ENCODE peak calls at places on chromosomes 12 and 14, in nine cellular contexts. H is HCT116, A is IMR-90, G is fibroblast of lung, E is PC-3, D is spleen, S is A673, T is AG10803, Z is fibroblast of pulmonary artery. O is an unnamed sample.

GRCh38 chr14:104876251-104876699 is 11.2 kb downstream of the CEP170B start:
- DNase-seq in A (peak; percentile 16), Z (peak; percentile 44), D (peak; percentile 65), G (peak; percentile 42), T (no peak), S (no peak), E (peak; percentile 60), H (peak; percentile 44), O (no peak)

GRCh38 chr12:115979351-115979750 is 298.1 kb downstream of the MED13L start:
- DNase-seq in H (no peak), G (no peak), Z (no peak), D (no peak), S (no peak), A (no peak), T (peak; percentile 43), E (no peak), O (no peak)

GRCh38 chr14:99534333-99534732 is 53.1 kb downstream of the CCNK start:
- DNase-seq in S (no peak), A (no peak), Z (no peak), H (no peak), G (no peak), E (no peak), T (no peak), D (no peak), O (no peak)

GRCh38 chr12:44063671-44064070 is 227.8 kb downstream of the TMEM117 start:
- DNase-seq in E (no peak), H (no peak), A (no peak), Z (no peak), S (no peak), T (no peak), G (no peak), D (no peak), O (no peak)

GRCh38 chr14:67887478-67887877 is 67.9 kb downstream of the RAD51B start:
- DNase-seq in A (no peak), T (no peak), Z (no peak), H (no peak), D (no peak), G (no peak), E (no peak), S (no peak), O (no peak)

GRCh38 chr14:102086346-102086971 is 385 bp downstream of the HSP90AA1 start:
- DNase-seq in H (no peak), Z (peak; percentile 63), T (peak; percentile 68), G (peak; percentile 74), E (peak; percentile 52), S (peak; percentile 62), A (peak; percentile 68), D (no peak), O (no peak)

GRCh38 chr14:33039321-33039720 is 100.6 kb downstream of the NPAS3 start:
- DNase-seq in T (no peak), H (no peak), S (no peak), D (no peak), G (no peak), A (no peak), Z (no peak), E (no peak), O (no peak)

GRCh38 chr14:31283153-31283552 is 75.6 kb upstream of the HECTD1 start:
- DNase-seq in T (no peak), Z (no peak), A (no peak), G (no peak), E (no peak), H (no peak), S (no peak), D (no peak), O (no peak)

GRCh38 chr14:35949933-35950332 is 123.8 kb downstream of the BRMS1L start:
- DNase-seq in A (no peak), S (peak; percentile 5), D (no peak), Z (peak; percentile 8), T (no peak), G (no peak), E (peak; percentile 61), H (no peak), O (no peak)

GRCh38 chr12:110543252-110543959 is 39.7 kb downstream of the PPTC7 start:
- DNase-seq in Z (peak; percentile 95), S (peak; percentile 93), E (peak; percentile 7), H (no peak), D (no peak), A (peak; percentile 80), G (peak; percentile 96), T (no peak), O (peak; percentile 76)

GRCh38 chr14:24368562-24369252 is 723 bp downstream of the NFATC4 start:
- DNase-seq in G (peak; percentile 69), T (peak; percentile 95), E (no peak), A (peak; percentile 74), S (peak; percentile 69), H (no peak), Z (peak; percentile 62), D (peak; percentile 76), O (no peak)

GRCh38 chr14:76771432-76771980 is 10.2 kb downstream of the VASH1 start:
- DNase-seq in A (no peak), E (no peak), H (no peak), T (no peak), G (no peak), D (peak; percentile 58), S (no peak), Z (no peak), O (no peak)

GRCh38 chr12:102691773-102692555 is 211.6 kb upstream of the IGF1 start:
- DNase-seq in S (no peak), H (no peak), D (no peak), Z (no peak), A (no peak), E (no peak), T (no peak), G (no peak), O (no peak)

GRCh38 chr14:21860172-21860571 is 186.6 kb upstream of the OR4E1 start:
- DNase-seq in S (peak; percentile 62), A (no peak), Z (peak; percentile 27), T (no peak), E (peak; percentile 40), H (peak; percentile 22), D (no peak), G (peak; percentile 5), O (no peak)

GRCh38 chr12:130563322-130563721 is 152.8 kb downstream of the RIMBP2 start:
- DNase-seq in Z (no peak), S (no peak), E (no peak), G (no peak), D (no peak), H (no peak), A (no peak), T (no peak), O (no peak)

GRCh38 chr12:47757360-47757839 is 1.3 kb downstream of the RAPGEF3 start:
- DNase-seq in H (no peak), A (no peak), G (no peak), D (no peak), S (no peak), Z (no peak), T (no peak), E (no peak), O (no peak)
- H3K4me3 ChIP-seq in H (no peak overlapping the region), A (no peak overlapping the region), G (no peak overlapping the region), D (peak overlapping the region; percentile 47), S (no peak overlapping the region), Z (peak overlapping the region; percentile 58), T (peak overlapping the region; percentile 77), E (no peak overlapping the region), O (no peak overlapping the region)

GRCh38 chr14:55104051-55104954 is 24.7 kb upstream of the LGALS3 start:
- DNase-seq in D (peak; percentile 40), E (no peak), Z (no peak), G (no peak), S (no peak), H (no peak), A (no peak), T (no peak), O (no peak)

GRCh38 chr14:55101698-55102097 is 27.4 kb upstream of the LGALS3 start:
- DNase-seq in G (no peak), E (no peak), A (no peak), Z (no peak), H (no peak), S (no peak), D (peak; percentile 51), T (no peak), O (no peak)

GRCh38 chr14:55105991-55106390 is 23.1 kb upstream of the LGALS3 start:
- DNase-seq in G (no peak), A (no peak), H (no peak), Z (no peak), S (no peak), D (peak; percentile 10), T (no peak), E (no peak), O (no peak)

GRCh38 chr14:55102141-55102547 is 26.9 kb upstream of the LGALS3 start:
- DNase-seq in D (peak; percentile 85), G (peak; percentile 100), H (no peak), A (peak; percentile 96), S (peak; percentile 97), E (peak; percentile 100), Z (peak; percentile 100), T (peak; percentile 100), O (peak; percentile 100)

DNA sequence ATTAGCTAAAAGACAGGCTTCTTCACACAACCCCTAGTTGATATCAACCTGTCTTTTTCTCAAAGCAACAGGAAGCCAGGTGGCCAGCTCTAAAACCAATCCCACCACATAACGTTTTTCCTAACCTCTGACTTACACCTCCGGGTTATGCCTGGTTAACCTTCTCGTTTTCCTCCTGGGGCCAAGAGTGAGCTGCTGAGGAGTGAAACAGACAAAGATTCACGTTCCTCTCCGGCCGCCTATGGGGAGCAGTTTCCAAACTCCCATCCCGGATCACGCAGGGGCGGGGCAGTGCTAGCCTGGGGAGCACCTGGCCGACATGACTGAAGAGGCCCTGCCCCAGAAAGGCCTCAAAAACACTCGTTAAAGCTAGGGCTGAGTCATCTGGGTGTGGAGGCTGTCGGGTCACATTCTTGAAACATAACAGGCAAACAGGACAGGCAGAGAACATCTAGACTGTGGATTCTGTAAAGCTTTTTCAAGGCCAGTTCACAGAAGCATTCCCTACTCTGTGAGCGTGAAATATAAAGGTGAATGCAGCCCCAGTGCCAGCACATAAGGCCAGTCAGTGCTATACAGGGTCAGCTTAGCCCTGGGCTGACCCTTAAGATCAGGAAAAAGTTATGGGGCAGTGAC is 25.9 kb upstream of the LGALS3 start:
- DNase-seq in H (peak; percentile 97), E (peak; percentile 100), Z (peak; percentile 94), A (peak; percentile 95), G (peak; percentile 97), S (peak; percentile 55), D (peak; percentile 83), T (peak; percentile 96), O (peak; percentile 96)
- H3K4me3 ChIP-seq in H (peak overlapping the region; percentile 53), E (peak overlapping the region; percentile 51), Z (peak overlapping the region; percentile 18), A (no peak overlapping the region), G (peak overlapping the region; percentile 18), S (no peak overlapping the region), D (no peak overlapping the region), T (peak overlapping the region; percentile 46), O (peak overlapping the region; percentile 22)

GRCh38 chr12:89225808-89226368 is 126.4 kb downstream of the DUSP6 start:
- DNase-seq in G (peak; percentile 92), A (peak; percentile 93), D (no peak), H (peak; percentile 97), Z (peak; percentile 96), T (peak; percentile 93), S (peak; percentile 51), E (peak; percentile 99), O (peak; percentile 87)
- H3K4me3 ChIP-seq in G (peak overlapping the region; percentile 29), A (peak overlapping the region; percentile 25), D (no peak overlapping the region), H (peak overlapping the region; percentile 48), Z (peak overlapping the region; percentile 12), T (no peak overlapping the region), S (no peak overlapping the region), E (peak overlapping the region; percentile 55), O (no peak overlapping the region)

DNA sequence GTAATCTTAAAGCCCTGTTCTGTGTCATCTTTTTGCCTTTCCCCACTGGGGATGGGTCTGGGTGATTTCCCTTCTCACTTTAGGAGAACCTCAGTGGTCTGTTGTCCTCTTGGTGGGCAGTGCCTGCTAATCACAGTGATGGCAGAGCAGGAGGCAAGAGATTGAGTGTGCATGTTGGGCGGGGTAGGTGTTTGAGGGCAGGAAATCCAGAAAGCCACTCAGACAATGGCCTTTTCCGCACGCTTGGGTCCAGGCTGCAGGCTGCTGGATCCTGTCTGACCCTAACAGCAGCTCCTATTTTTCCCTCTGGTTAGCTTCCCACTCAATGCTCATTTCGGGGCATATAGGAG is 13.7 kb upstream of the ITGA5 start:
- DNase-seq in T (no peak), S (no peak), G (no peak), H (no peak), Z (no peak), A (no peak), E (no peak), D (no peak), O (no peak)
- H3K4me3 ChIP-seq in T (no peak overlapping the region), S (no peak overlapping the region), G (no peak overlapping the region), H (no peak overlapping the region), Z (no peak overlapping the region), A (no peak overlapping the region), E (no peak overlapping the region), D (no peak overlapping the region), O (no peak overlapping the region)

O was measured in skeletal muscle cell.